ENCODE peak calls at places on chromosomes 3 and 15, in six cellular contexts. One of them, this sample, is unnamed.

GRCh38 chr3:38283810-38284775 is 2.0 kb downstream of the SLC22A14 start:
- DNase-seq in MV-4-11: no peak
- DNase-seq in Peyer's patch: no peak
- DNase-seq in NCI-H460: no peak
- DNase-seq in lower lobe of right lung: no peak
- DNase-seq in activated T-cell treated with anti-CD3 and anti-CD28 coated beads, Interleukin-2, amount 50 U/mL, for 4 hours: no peak
- DNase-seq in this sample: no peak

GRCh38 chr3:187946031-187946691 is 200.9 kb upstream of the BCL6 start:
- DNase-seq in lower lobe of right lung: no peak
- DNase-seq in MV-4-11: no peak
- DNase-seq in NCI-H460: no peak
- DNase-seq in activated T-cell treated with anti-CD3 and anti-CD28 coated beads, Interleukin-2, amount 50 U/mL, for 4 hours: no peak
- DNase-seq in Peyer's patch: no peak
- DNase-seq in this sample: no peak

GRCh38 chr3:18633002-18633401 is 207.9 kb upstream of the SATB1 start:
- DNase-seq in Peyer's patch: no peak
- DNase-seq in MV-4-11: no peak
- DNase-seq in activated T-cell treated with anti-CD3 and anti-CD28 coated beads, Interleukin-2, amount 50 U/mL, for 4 hours: no peak
- DNase-seq in lower lobe of right lung: no peak
- DNase-seq in NCI-H460: no peak
- DNase-seq in this sample: no peak

GRCh38 chr3:179038216-179038898 is 33.3 kb downstream of the ZMAT3 start:
- DNase-seq in activated T-cell treated with anti-CD3 and anti-CD28 coated beads, Interleukin-2, amount 50 U/mL, for 4 hours: no peak
- DNase-seq in Peyer's patch: no peak
- DNase-seq in MV-4-11: no peak
- DNase-seq in NCI-H460: no peak
- DNase-seq in lower lobe of right lung: no peak
- DNase-seq in this sample: no peak

GRCh38 chr3:25572919-25573385 is 91.8 kb downstream of the TOP2B start:
- DNase-seq in lower lobe of right lung: no peak
- DNase-seq in MV-4-11: no peak
- DNase-seq in NCI-H460: no peak
- DNase-seq in activated T-cell treated with anti-CD3 and anti-CD28 coated beads, Interleukin-2, amount 50 U/mL, for 4 hours: no peak
- DNase-seq in Peyer's patch: no peak
- DNase-seq in this sample: no peak

GRCh38 chr15:51623386-51623938 is 891 bp upstream of the DMXL2 start:
- DNase-seq in lower lobe of right lung: no peak
- DNase-seq in NCI-H460: no peak
- DNase-seq in activated T-cell treated with anti-CD3 and anti-CD28 coated beads, Interleukin-2, amount 50 U/mL, for 4 hours: no peak
- DNase-seq in MV-4-11: peak; percentile 77
- DNase-seq in Peyer's patch: peak; percentile 61
- DNase-seq in this sample: no peak

GRCh38 chr3:5463986-5464385 is 276.5 kb downstream of the EDEM1 start:
- DNase-seq in NCI-H460: no peak
- DNase-seq in lower lobe of right lung: no peak
- DNase-seq in activated T-cell treated with anti-CD3 and anti-CD28 coated beads, Interleukin-2, amount 50 U/mL, for 4 hours: no peak
- DNase-seq in MV-4-11: peak; percentile 97
- DNase-seq in Peyer's patch: no peak
- DNase-seq in this sample: no peak

GRCh38 chr3:126515066-126515706 is 2.4 kb downstream of the UROC1 start:
- DNase-seq in activated T-cell treated with anti-CD3 and anti-CD28 coated beads, Interleukin-2, amount 50 U/mL, for 4 hours: no peak
- DNase-seq in NCI-H460: no peak
- DNase-seq in Peyer's patch: no peak
- DNase-seq in lower lobe of right lung: peak; percentile 29
- DNase-seq in MV-4-11: no peak
- DNase-seq in this sample: no peak

GRCh38 chr3:186909078-186909853 is 21.1 kb upstream of the ST6GAL1 start:
- DNase-seq in NCI-H460: no peak
- DNase-seq in activated T-cell treated with anti-CD3 and anti-CD28 coated beads, Interleukin-2, amount 50 U/mL, for 4 hours: peak; percentile 59
- DNase-seq in lower lobe of right lung: peak; percentile 55
- DNase-seq in MV-4-11: peak; percentile 23
- DNase-seq in Peyer's patch: peak; percentile 93
- DNase-seq in this sample: no peak

This sample was measured in glomerular endothelial cell.